ENCODE peak calls at places on chromosomes 16 and 17, in eight cellular contexts. N is EH, W is nephron progenitor cell, Y is endothelial cell, O is kidney epithelial cell, C is iris pigment epithelial cell, B is NCI-H69, F is COR-L47. J is an unnamed sample.

GRCh38 chr16:86597880-86598606 is 19.7 kb downstream of the FOXL1 start:
- DNase-seq in N (peak), W (no peak), Y (no peak), O (no peak), C (peak), B (no peak), F (no peak), J (no peak)

GRCh38 chr17:18267927-18268711 is 7.7 kb downstream of the MIEF2 start:
- DNase-seq in N (peak), W (peak), Y (no peak), O (no peak), C (peak), B (no peak), F (no peak), J (no peak)

GRCh38 chr16:85042126-85042525 is 14.5 kb downstream of the KIAA0513 start:
- DNase-seq in N (no peak), W (no peak), Y (no peak), O (no peak), C (no peak), B (peak), F (no peak), J (no peak)

GRCh38 chr17:18356624-18357023 is 6.7 kb downstream of the SHMT1 start:
- DNase-seq in N (peak), W (no peak), Y (no peak), O (no peak), C (peak), B (no peak), F (no peak), J (no peak)

GRCh38 chr17:789160-789840 is 7.1 kb downstream of the MRM3 start:
- DNase-seq in N (no peak), W (no peak), Y (no peak), O (no peak), C (no peak), B (no peak), F (no peak), J (no peak)

GRCh38 chr17:81909966-81910839 is 996 bp downstream of the PCYT2 start:
- DNase-seq in N (peak), W (peak), Y (no peak), O (no peak), C (no peak), B (peak), F (no peak), J (no peak)

GRCh38 chr17:63029520-63029919 is 63.5 kb downstream of the TANC2 start:
- DNase-seq in N (peak), W (no peak), Y (no peak), O (peak), C (peak), B (no peak), F (no peak), J (no peak)

GRCh38 chr17:81342062-81342699 is 47.1 kb upstream of the SLC38A10 start:
- DNase-seq in N (no peak), W (no peak), Y (no peak), O (no peak), C (peak), B (peak), F (no peak), J (no peak)

GRCh38 chr17:59762022-59762825 is 54.8 kb downstream of the VMP1 start:
- DNase-seq in N (peak), W (no peak), Y (no peak), O (no peak), C (peak), B (no peak), F (no peak), J (no peak)

GRCh38 chr16:3020604-3021448 is 658 bp downstream of the TNFRSF12A start:
- DNase-seq in N (peak), W (peak), Y (no peak), O (no peak), C (peak), B (peak), F (no peak), J (peak)

GRCh38 chr17:34842235-34842634 is 119.0 kb downstream of the CCT6B start:
- DNase-seq in N (no peak), W (no peak), Y (no peak), O (no peak), C (no peak), B (no peak), F (no peak), J (no peak)

GRCh38 chr17:10727192-10727591 is 2.6 kb downstream of the TMEM220 start:
- DNase-seq in N (peak), W (no peak), Y (no peak), O (no peak), C (no peak), B (no peak), F (no peak), J (no peak)

GRCh38 chr17:58336456-58337094 is 8.0 kb upstream of the TSPOAP1 start:
- DNase-seq in N (peak), W (no peak), Y (no peak), O (no peak), C (no peak), B (no peak), F (no peak), J (no peak)

GRCh38 chr16:4460936-4461249 is 13.5 kb downstream of the NMRAL1 start:
- DNase-seq in N (no peak), W (no peak), Y (no peak), O (no peak), C (no peak), B (no peak), F (no peak), J (no peak)

J was measured in mesothelial cell of epicardium.